ENCODE peak calls at places on chromosomes 4 and X, in six cellular contexts. K is neuronal stem cell, F is H9, N is mesenchymal stem cell, H is IMR-90, R is H1. T is an unnamed sample.

GRCh38 chrX:4841216-4841745 is 1127.8 kb upstream of the PRKX start:
- DNase-seq in K (no peak), F (no peak), N (peak), H (no peak), R (no peak), T (no peak)

GRCh38 chr4:3723232-3723642 is 42.9 kb upstream of the ADRA2C start:
- DNase-seq in K (no peak), F (no peak), N (no peak), H (no peak), R (no peak), T (no peak)

GRCh38 chr4:144709793-144710525 is 64.0 kb downstream of the HHIP start:
- DNase-seq in K (no peak), F (no peak), N (no peak), H (peak), R (no peak), T (no peak)

GRCh38 chr4:163367651-163368050 is 24.0 kb downstream of the NPY5R start:
- DNase-seq in K (no peak), F (no peak), N (peak), H (no peak), R (no peak), T (no peak)

GRCh38 chrX:91108761-91109160 is 325.9 kb upstream of the PABPC5 start:
- DNase-seq in K (no peak), F (no peak), N (no peak), H (no peak), R (no peak), T (no peak)

GRCh38 chr4:57184378-57185031 is 74.3 kb upstream of the IGFBP7 start:
- DNase-seq in K (no peak), F (no peak), N (no peak), H (no peak), R (no peak), T (no peak)

GRCh38 chrX:39813631-39814246 is 284.0 kb downstream of the BCOR start:
- DNase-seq in K (no peak), F (no peak), N (peak), H (peak), R (no peak), T (no peak)

GRCh38 chrX:78673256-78673655 is 14.1 kb upstream of the RTL3 start:
- DNase-seq in K (no peak), F (no peak), N (no peak), H (no peak), R (no peak), T (no peak)

GRCh38 chr4:139607302-139608060 is 51.5 kb upstream of the SETD7 start:
- DNase-seq in K (no peak), F (no peak), N (no peak), H (no peak), R (no peak), T (no peak)
- H3K18ac ChIP-seq in K (no peak), F (no peak), N (no peak), H (no peak), R (no peak), T (no peak)

GRCh38 chrX:21798677-21799219 is 40.7 kb upstream of the MBTPS2 start:
- DNase-seq in K (no peak), F (no peak), N (peak), H (peak), R (no peak), T (no peak)
- H3K14ac ChIP-seq in K (no peak), F (no peak), N (no peak), H (no peak), R (no peak), T (no peak)

GRCh38 chr4:72966652-72967051 is 102.9 kb downstream of the COX18 start:
- DNase-seq in K (no peak), F (no peak), N (no peak), H (no peak), R (no peak), T (no peak)

GRCh38 chr4:72974694-72975487 is 94.6 kb downstream of the COX18 start:
- DNase-seq in K (no peak), F (no peak), N (peak), H (peak), R (no peak), T (peak)

GRCh38 chr4:72971572-72971971 is 97.9 kb downstream of the COX18 start:
- DNase-seq in K (no peak), F (no peak), N (peak), H (peak), R (no peak), T (peak)

GRCh38 chr4:72970756-72971155 is 98.8 kb downstream of the COX18 start:
- DNase-seq in K (no peak), F (no peak), N (no peak), H (no peak), R (no peak), T (no peak)

DNA sequence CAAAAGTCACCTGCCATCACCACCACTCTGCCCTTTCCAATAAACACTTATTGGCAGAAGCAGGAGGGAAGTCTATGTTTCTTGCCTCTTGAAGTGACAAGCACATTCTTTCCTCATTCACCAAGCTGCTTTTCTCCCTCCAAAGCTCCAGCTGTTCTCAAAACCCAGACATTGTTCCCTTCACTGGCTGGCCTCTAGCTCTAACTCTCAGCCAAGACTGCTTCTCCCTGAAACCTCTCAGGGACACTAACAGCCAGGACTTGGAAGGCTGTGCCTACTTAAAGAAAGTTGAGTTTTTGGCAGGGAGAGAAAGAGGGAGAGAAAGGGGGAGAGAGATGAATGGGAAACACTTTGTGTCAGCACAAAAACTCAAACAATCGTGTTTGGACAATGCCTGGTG is 99.6 kb downstream of the COX18 start:
- DNase-seq in K (peak), F (no peak), N (peak), H (peak), R (no peak), T (no peak)
- H3K4me2 ChIP-seq in K (no peak), F (no peak), N (no peak), H (no peak), R (no peak), T (no peak)

GRCh38 chr4:78644063-78644691 is 92.6 kb downstream of the ANXA3 start:
- DNase-seq in K (no peak), F (no peak), N (no peak), H (no peak), R (no peak), T (no peak)

GRCh38 chr4:78647272-78647671 is 95.7 kb downstream of the ANXA3 start:
- DNase-seq in K (no peak), F (no peak), N (no peak), H (no peak), R (no peak), T (no peak)

GRCh38 chr4:78648639-78649363 is 97.2 kb downstream of the ANXA3 start:
- DNase-seq in K (no peak), F (no peak), N (no peak), H (no peak), R (no peak), T (no peak)

GRCh38 chr4:78644744-78645330 is 93.3 kb downstream of the ANXA3 start:
- DNase-seq in K (no peak), F (peak), N (peak), H (peak), R (no peak), T (peak)

GRCh38 chr4:78645853-78646757 is 94.5 kb downstream of the ANXA3 start:
- DNase-seq in K (no peak), F (no peak), N (peak), H (peak), R (no peak), T (peak)
- H3K18ac ChIP-seq in K (no peak), F (no peak), N (peak), H (peak), R (no peak), T (no peak)

DNA sequence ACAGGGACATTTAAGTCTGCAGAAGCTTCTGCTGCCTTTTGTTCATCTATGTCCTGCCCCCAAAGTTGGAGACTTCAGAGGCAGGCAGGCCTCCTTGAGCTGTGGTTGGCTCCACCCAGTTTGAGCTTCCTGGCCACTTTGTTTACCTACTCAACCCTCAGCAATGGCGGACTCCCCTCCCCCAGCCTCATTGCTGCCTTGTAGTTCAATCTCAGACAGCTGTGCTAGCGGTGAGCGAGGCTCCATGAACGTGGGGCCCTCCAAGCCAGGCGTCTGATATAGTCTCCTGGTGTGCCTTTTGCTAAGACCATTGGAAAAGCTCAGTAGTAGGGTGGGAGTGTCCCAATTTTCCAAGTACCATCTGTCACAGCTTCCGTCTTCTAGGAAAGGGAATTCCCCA is 170.1 kb downstream of the CCNG2 start:
- DNase-seq in K (no peak), F (no peak), N (no peak), H (no peak), R (no peak), T (no peak)
- H3K14ac ChIP-seq in K (no peak), F (no peak), N (no peak), H (no peak), R (no peak), T (no peak)

T was measured in trophoblast cell.